ENCODE peak calls at places on chromosomes 5 and 9, in six cellular contexts. B is cardiac fibroblast, X is fibroblast of mammary gland, Y is GM12865, H is foreskin keratinocyte, I is HFFc6. R is an unnamed sample.

GRCh38 chr9:123358181-123358894 is 2.3 kb downstream of the CRB2 start:
- DNase-seq in H (no peak), Y (no peak), X (no peak), B (no peak), I (no peak), R (no peak)

GRCh38 chr9:124022201-124023121 is 10.9 kb downstream of the LHX2 start:
- DNase-seq in X (peak), B (no peak), I (no peak), H (no peak), Y (no peak), R (no peak)

GRCh38 chr5:35374584-35374983 is 144.3 kb upstream of the PRLR start:
- DNase-seq in I (no peak), B (no peak), X (no peak), Y (no peak), H (no peak), R (no peak)

GRCh38 chr9:95031711-95032461 is 285.6 kb downstream of the FANCC start:
- DNase-seq in Y (no peak), I (no peak), B (no peak), X (no peak), H (no peak), R (no peak)

GRCh38 chr9:95783426-95783975 is 92.0 kb upstream of the ERCC6L2 start:
- DNase-seq in Y (no peak), X (peak), I (no peak), H (no peak), B (peak), R (no peak)

GRCh38 chr5:114418546-114419388 is 56.9 kb downstream of the KCNN2 start:
- DNase-seq in I (no peak), H (no peak), B (no peak), Y (peak), X (no peak), R (no peak)

GRCh38 chr5:93305984-93306383 is 275.0 kb downstream of the NR2F1-AS1 start:
- DNase-seq in Y (peak), X (no peak), I (no peak), B (no peak), H (no peak), R (no peak)

GRCh38 chr5:164679461-164679860 is 1174.0 kb downstream of the MAT2B start:
- DNase-seq in Y (no peak), B (no peak), H (no peak), I (no peak), X (no peak), R (no peak)

GRCh38 chr5:131355972-131356528 is 92.2 kb downstream of the CDC42SE2 start:
- DNase-seq in B (peak), Y (no peak), X (no peak), I (peak), H (no peak), R (no peak)

GRCh38 chr9:132769895-132770774 is 99.9 kb downstream of the GTF3C4 start:
- DNase-seq in H (no peak), X (peak), Y (peak), B (peak), I (no peak), R (peak)

GRCh38 chr9:6999788-7000187 is 242.0 kb downstream of the KDM4C start:
- DNase-seq in H (no peak), B (no peak), Y (no peak), X (no peak), I (no peak), R (no peak)

GRCh38 chr9:133718533-133719315 is 19.4 kb downstream of the SARDH start:
- DNase-seq in Y (no peak), H (no peak), X (no peak), B (no peak), I (no peak), R (no peak)

GRCh38 chr5:147098233-147098790 is 136.5 kb upstream of the STK32A start:
- DNase-seq in H (no peak), Y (peak), B (peak), X (peak), I (no peak), R (peak)

GRCh38 chr9:80175286-80175906 is 603.6 kb downstream of the TLE4 start:
- DNase-seq in Y (peak), I (peak), H (peak), B (peak), X (peak), R (peak)

GRCh38 chr5:83277154-83277553 is 194.4 kb upstream of the VCAN start:
- DNase-seq in I (no peak), X (no peak), Y (no peak), B (peak), H (no peak), R (no peak)

GRCh38 chr9:91814214-91814613 is 135.8 kb downstream of the ROR2 start:
- DNase-seq in X (no peak), Y (no peak), H (no peak), I (no peak), B (no peak), R (no peak)

GRCh38 chr5:66348387-66349125 is 204.5 kb downstream of the SREK1 start:
- DNase-seq in X (no peak), H (no peak), I (no peak), B (no peak), Y (no peak), R (no peak)

GRCh38 chr5:67299317-67299716 is 102.7 kb upstream of the CD180 start:
- DNase-seq in I (no peak), Y (no peak), X (peak), B (peak), H (no peak), R (no peak)

GRCh38 chr9:126297656-126298318 is 28.8 kb upstream of the MVB12B start:
- DNase-seq in I (no peak), H (no peak), B (no peak), Y (no peak), X (no peak), R (no peak)

GRCh38 chr9:81989700-81990099 is 1.1 kb downstream of the SPATA31D1 start:
- DNase-seq in I (no peak), Y (no peak), H (no peak), B (no peak), X (no peak), R (no peak)

GRCh38 chr9:33623658-33624586 is 99.9 kb downstream of the ANKRD18B start:
- DNase-seq in H (peak), B (peak), X (peak), Y (peak), I (peak), R (peak)
- TF ChIP-seq CTCF in H (peak), B (peak), X (peak), Y (peak), I (peak), R (peak)

DNA sequence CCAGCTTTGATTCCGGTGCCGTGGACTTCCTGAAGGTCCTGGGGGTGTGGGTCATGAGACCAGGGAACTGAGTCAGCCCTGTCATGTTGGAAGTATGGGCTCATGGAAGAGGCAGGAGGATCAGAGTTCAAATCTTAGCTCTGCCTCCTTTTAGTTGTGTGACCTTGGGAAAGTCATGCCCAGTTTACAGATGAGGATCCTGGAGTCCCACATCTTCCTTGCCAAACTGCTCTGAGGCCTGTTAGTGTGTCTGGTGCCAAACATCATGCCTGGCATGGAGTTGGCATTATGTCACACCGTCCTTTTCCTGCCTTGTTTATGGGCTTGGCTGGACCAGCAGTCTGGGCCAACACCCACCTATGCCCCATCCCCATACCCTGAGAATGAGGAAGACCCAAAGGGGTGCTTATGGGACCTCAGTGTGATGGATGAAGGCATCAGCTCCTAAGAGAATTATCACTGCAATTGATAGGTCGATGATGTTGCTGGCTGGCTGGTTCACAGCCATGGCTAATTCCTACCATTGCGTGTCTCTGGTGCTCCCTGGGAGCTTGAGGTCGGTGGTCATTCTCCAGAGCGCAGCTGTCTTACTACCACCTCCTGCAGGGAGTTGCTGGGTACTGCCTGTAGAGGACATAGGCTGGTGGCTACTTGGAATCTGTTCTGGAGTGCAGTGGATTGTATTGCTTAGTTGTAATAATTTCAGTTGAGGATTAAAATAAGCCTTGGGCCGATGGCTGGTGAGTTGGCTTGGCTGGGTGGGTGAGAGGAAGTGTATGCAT is 140.5 kb upstream of the PITX1 start:
- DNase-seq in I (no peak), X (no peak), B (no peak), Y (no peak), H (no peak), R (no peak)
- TF ChIP-seq CTCF in I (peak), X (peak), B (peak), Y (peak), H (peak), R (no peak)

GRCh38 chr5:8650197-8650596 is 781.2 kb downstream of the MTRR start:
- DNase-seq in B (no peak), I (no peak), H (no peak), Y (no peak), X (no peak), R (no peak)
- TF ChIP-seq CTCF in B (no peak), I (no peak), H (no peak), Y (no peak), X (no peak), R (no peak)

DNA sequence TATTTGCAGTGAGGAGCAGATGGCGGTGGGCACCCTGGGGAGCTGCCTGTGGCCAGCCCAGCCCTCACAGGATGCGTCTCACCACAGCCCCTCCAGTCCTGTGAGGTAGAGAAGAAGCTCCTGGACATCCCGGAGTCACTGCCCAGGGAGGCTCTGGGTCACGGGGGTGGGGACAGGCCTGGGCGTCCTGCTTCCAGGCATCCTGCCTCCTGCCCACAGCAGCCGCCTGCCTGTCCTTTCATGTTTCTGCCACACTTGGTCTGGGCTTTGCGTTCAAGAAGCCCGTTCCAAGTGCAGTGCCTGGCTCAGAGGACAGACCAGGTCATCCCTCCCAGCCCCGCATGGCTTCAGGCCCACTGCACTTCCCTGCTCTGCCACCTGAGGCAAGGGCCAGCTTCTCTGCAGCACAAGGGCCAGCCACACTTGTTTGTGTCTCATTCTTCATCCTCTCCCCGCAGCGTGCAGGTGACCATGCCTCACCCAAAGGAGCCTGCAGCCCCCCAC is 38.2 kb downstream of the ZDHHC11B start:
- DNase-seq in B (no peak), H (no peak), I (no peak), Y (no peak), X (no peak), R (no peak)
- TF ChIP-seq CTCF in B (no peak), H (no peak), I (no peak), Y (no peak), X (no peak), R (no peak)

GRCh38 chr9:130998596-130999264 is 10.2 kb upstream of the LAMC3 start:
- DNase-seq in H (no peak), B (no peak), I (no peak), X (peak), Y (no peak), R (no peak)

GRCh38 chr9:130997925-130998595 is 10.9 kb upstream of the LAMC3 start:
- DNase-seq in Y (peak), H (peak), B (peak), X (peak), I (peak), R (peak)

GRCh38 chr9:130997395-130997684 is 11.6 kb upstream of the LAMC3 start:
- DNase-seq in B (no peak), H (no peak), I (no peak), X (no peak), Y (no peak), R (no peak)

GRCh38 chr9:131001021-131001420 is 8.0 kb upstream of the LAMC3 start:
- DNase-seq in I (no peak), H (no peak), Y (no peak), B (no peak), X (no peak), R (no peak)

GRCh38 chr9:130999265-130999623 is 9.7 kb upstream of the LAMC3 start:
- DNase-seq in B (no peak), X (no peak), I (no peak), Y (no peak), H (no peak), R (no peak)
- TF ChIP-seq CTCF in B (no peak), X (no peak), I (no peak), Y (no peak), H (no peak), R (no peak)

DNA sequence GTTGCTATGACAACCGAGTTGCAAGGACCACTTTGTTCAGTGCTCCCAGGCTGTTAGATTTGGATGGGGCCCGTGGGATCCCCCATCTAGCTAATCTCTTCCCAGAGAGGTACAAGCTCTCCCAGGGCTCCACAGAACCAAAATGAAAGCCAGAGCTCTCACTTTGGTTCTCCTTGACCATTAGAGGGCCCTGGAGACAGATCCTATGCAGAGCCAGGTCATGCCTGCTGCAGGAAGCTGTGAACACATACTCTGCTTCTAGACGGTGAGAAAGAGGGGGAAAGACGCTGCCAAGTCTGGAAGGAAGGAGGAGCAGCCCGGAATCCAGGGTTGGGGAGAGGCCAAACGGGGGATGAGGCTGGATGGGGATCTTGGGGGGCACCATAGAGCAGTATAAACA is 224.5 kb downstream of the GABBR2 start:
- DNase-seq in H (no peak), I (peak), B (peak), X (peak), Y (no peak), R (no peak)
- TF ChIP-seq CTCF in H (no peak), I (peak), B (peak), X (peak), Y (no peak), R (no peak)

R was measured in activated CD8-positive, alpha-beta T cell treated with anti-CD3 and anti-CD28 coated beads for 36 hours.